ENCODE peak calls at places on chromosome 10, in six cellular contexts. H is AG09319, D is MCF 10A, V is SK-N-SH, N is astrocyte of the spinal cord, O is fibroblast of pulmonary artery. J is an unnamed sample.

GRCh38 chr10:35398355-35398754 is 62.0 kb downstream of the CCNY start:
- DNase-seq in H (peak), D (no peak), V (peak), N (no peak), O (peak), J (no peak)

GRCh38 chr10:80187465-80188409 is 17.6 kb downstream of the ANXA11 start:
- DNase-seq in H (no peak), D (no peak), V (no peak), N (no peak), O (no peak), J (no peak)

GRCh38 chr10:63651864-63652263 is 130.7 kb downstream of the REEP3 start:
- DNase-seq in H (no peak), D (no peak), V (peak), N (no peak), O (no peak), J (no peak)

GRCh38 chr10:104353325-104354048 is at the start of gene CFAP58:
- DNase-seq in H (no peak), D (peak), V (peak), N (peak), O (peak), J (peak)

GRCh38 chr10:4825868-4826787 is at the start of gene AKR1E2:
- DNase-seq in H (peak), D (peak), V (peak), N (peak), O (peak), J (no peak)

GRCh38 chr10:61169294-61169693 is 225.3 kb upstream of the RHOBTB1 start:
- DNase-seq in H (no peak), D (no peak), V (no peak), N (no peak), O (no peak), J (no peak)

GRCh38 chr10:108275895-108276685 is 1111.6 kb upstream of the SORCS1 start:
- DNase-seq in H (no peak), D (no peak), V (no peak), N (no peak), O (no peak), J (no peak)

GRCh38 chr10:94006591-94007550 is 13.1 kb downstream of the PLCE1 start:
- DNase-seq in H (peak), D (no peak), V (no peak), N (peak), O (peak), J (no peak)

GRCh38 chr10:47257396-47258120 is 42.4 kb upstream of the GDF10 start:
- DNase-seq in H (no peak), D (peak), V (no peak), N (peak), O (peak), J (no peak)

GRCh38 chr10:95506056-95506737 is 55.0 kb downstream of the SORBS1 start:
- DNase-seq in H (no peak), D (no peak), V (no peak), N (peak), O (no peak), J (no peak)

GRCh38 chr10:43174969-43175368 is 36.7 kb downstream of the CSGALNACT2 start:
- DNase-seq in H (no peak), D (no peak), V (no peak), N (no peak), O (no peak), J (no peak)
- TF ChIP-seq CTCF in H (no peak), D (no peak), V (no peak), N (no peak), O (no peak), J (no peak)

DNA sequence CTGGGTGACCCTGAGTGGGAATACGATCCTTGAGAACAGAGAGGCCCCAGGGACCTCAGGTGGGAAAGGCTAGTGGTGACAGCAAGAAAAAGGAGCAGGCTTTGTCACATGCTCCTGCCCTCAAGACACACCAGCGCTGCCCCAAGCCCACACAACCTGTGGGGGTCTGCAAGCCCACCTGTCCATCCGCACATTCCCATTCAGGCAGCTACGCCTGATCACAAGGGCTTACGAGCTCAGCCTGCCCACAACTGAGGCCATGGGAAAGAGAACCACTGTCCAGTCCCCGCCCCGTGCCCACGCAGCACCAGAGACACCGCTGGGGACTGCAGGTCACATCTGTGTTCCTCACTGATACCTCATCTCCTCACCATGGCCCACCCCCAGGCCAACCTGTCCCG is 26.7 kb downstream of the EBF3 start:
- DNase-seq in H (no peak), D (no peak), V (no peak), N (no peak), O (no peak), J (no peak)
- TF ChIP-seq CTCF in H (no peak), D (no peak), V (no peak), N (no peak), O (no peak), J (no peak)

GRCh38 chr10:50417906-50418697 is 166.8 kb upstream of the ASAH2 start:
- DNase-seq in H (peak), D (peak), V (peak), N (peak), O (peak), J (no peak)
- TF ChIP-seq CTCF in H (no peak), D (no peak), V (peak), N (no peak), O (no peak), J (no peak)

GRCh38 chr10:79065091-79065551 is 3.6 kb upstream of the ZMIZ1 start:
- DNase-seq in H (no peak), D (no peak), V (no peak), N (no peak), O (no peak), J (no peak)
- TF ChIP-seq CTCF in H (no peak), D (no peak), V (no peak), N (no peak), O (no peak), J (no peak)

GRCh38 chr10:124155781-124156401 is 62.5 kb upstream of the CHST15 start:
- DNase-seq in H (no peak), D (no peak), V (no peak), N (peak), O (peak), J (no peak)

GRCh38 chr10:124158592-124158991 is 65.2 kb upstream of the CHST15 start:
- DNase-seq in H (no peak), D (no peak), V (no peak), N (no peak), O (no peak), J (no peak)

GRCh38 chr10:124153601-124153930 is 60.2 kb upstream of the CHST15 start:
- DNase-seq in H (no peak), D (no peak), V (no peak), N (no peak), O (no peak), J (no peak)

GRCh38 chr10:124157286-124157685 is 63.9 kb upstream of the CHST15 start:
- DNase-seq in H (no peak), D (no peak), V (no peak), N (peak), O (no peak), J (no peak)

DNA sequence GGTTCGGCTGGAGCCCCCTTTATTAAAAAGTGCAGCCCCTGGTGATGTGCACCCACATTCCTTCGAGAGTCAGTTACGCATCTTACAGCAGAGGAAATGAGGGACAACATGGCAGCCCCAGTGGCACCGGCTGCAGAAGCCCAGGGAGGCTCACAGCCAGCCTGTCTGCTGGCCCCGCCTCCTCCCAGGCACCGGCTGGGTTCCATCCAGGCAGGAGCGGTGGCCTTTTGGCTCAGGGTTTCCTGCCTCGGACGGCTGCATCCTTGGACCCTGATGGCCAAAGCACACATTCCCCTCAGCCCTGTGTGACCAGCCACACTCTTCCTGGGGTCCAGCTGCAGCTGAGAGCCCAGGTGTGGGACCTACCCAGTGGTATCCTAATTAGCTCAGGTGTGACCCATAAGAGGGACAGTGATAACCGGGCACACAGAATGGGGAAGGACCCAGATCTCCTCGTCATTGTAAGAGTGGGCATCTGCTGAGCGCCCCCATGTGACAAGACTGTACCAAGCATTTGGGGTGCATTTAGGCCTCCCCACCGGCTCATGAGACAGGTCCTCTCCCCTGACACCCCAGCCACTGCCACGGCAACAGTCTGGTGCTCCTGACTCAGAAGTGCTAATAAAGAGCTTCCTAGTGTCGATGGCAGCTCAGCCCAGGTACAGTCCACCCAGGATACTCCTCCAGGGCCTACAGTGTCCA is 63.3 kb upstream of the CHST15 start:
- DNase-seq in H (no peak), D (no peak), V (no peak), N (no peak), O (no peak), J (no peak)
- TF ChIP-seq CTCF in H (no peak), D (no peak), V (no peak), N (no peak), O (no peak), J (no peak)

GRCh38 chr10:33129181-33129928 is 171.3 kb upstream of the ITGB1 start:
- DNase-seq in H (peak), D (peak), V (no peak), N (peak), O (peak), J (no peak)

GRCh38 chr10:33133557-33133956 is 175.5 kb upstream of the ITGB1 start:
- DNase-seq in H (no peak), D (peak), V (no peak), N (peak), O (no peak), J (no peak)

GRCh38 chr10:33134011-33134751 is 176.2 kb upstream of the ITGB1 start:
- DNase-seq in H (peak), D (peak), V (no peak), N (peak), O (peak), J (no peak)

GRCh38 chr10:33129987-33130386 is 172.0 kb upstream of the ITGB1 start:
- DNase-seq in H (peak), D (peak), V (no peak), N (peak), O (peak), J (no peak)

DNA sequence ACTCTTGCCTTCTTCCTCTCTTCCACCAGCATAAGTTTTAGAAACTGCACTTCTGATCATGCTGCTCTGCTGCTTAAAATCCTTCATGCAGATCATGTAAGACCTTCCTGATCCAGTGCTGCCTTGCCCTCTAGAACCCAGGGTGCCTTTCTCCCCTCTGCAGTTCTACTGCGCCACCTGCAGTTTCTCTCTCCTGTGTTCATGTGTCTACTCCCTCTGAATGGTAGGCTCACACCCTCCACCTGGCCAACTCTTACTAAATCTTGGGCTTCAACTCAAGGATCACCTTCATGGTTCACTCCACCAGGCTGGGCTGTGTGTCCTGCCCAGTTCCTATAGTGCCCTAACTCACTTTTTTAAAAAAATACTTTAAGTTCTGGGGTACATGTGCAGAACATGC is 174.6 kb upstream of the ITGB1 start:
- DNase-seq in H (no peak), D (peak), V (no peak), N (no peak), O (no peak), J (no peak)
- TF ChIP-seq CTCF in H (no peak), D (no peak), V (peak), N (no peak), O (no peak), J (no peak)